ENCODE peak calls at places on chromosomes 1 and 21, in four cellular contexts. H is uterus, C is heart right ventricle, Q is astrocyte. R is an unnamed sample.

GRCh38 chr1:94866178-94866822 is 46.1 kb downstream of the SLC44A3 start:
- DNase-seq in H (no peak), C (no peak), Q (peak), R (peak)

GRCh38 chr21:33360871-33361602 is 36.3 kb downstream of the IFNAR1 start:
- DNase-seq in H (peak), C (peak), Q (peak), R (peak)

GRCh38 chr1:22673486-22674409 is 20.7 kb downstream of the C1QB start:
- DNase-seq in H (no peak), C (peak), Q (peak), R (peak)

GRCh38 chr1:84573481-84573966 is 716 bp downstream of the CTBS start:
- DNase-seq in H (no peak), C (no peak), Q (no peak), R (no peak)

GRCh38 chr1:61397915-61398314 is 315.6 kb downstream of the NFIA start:
- DNase-seq in H (no peak), C (no peak), Q (peak), R (no peak)

GRCh38 chr1:150516616-150517015 is 1.1 kb downstream of the FALEC start:
- DNase-seq in H (no peak), C (no peak), Q (no peak), R (no peak)

GRCh38 chr21:29025328-29025713 is 853 bp downstream of the USP16 start:
- DNase-seq in H (no peak), C (no peak), Q (peak), R (peak)

GRCh38 chr1:177897601-177898376 is 72.1 kb downstream of the SEC16B start:
- DNase-seq in H (no peak), C (no peak), Q (no peak), R (no peak)

GRCh38 chr21:38306407-38306806 is 49.6 kb downstream of the KCNJ15 start:
- DNase-seq in H (no peak), C (no peak), Q (peak), R (peak)

GRCh38 chr1:229627003-229627402 is 956 bp downstream of the URB2 start:
- DNase-seq in H (no peak), C (no peak), Q (no peak), R (no peak)

GRCh38 chr1:211715976-211716375 is 40.6 kb upstream of the NEK2 start:
- DNase-seq in H (no peak), C (no peak), Q (no peak), R (no peak)

GRCh38 chr1:151243683-151244216 is 10.8 kb upstream of the PSMD4 start:
- DNase-seq in H (no peak), C (no peak), Q (no peak), R (no peak)

GRCh38 chr1:152982076-152982475 is 1.8 kb upstream of the SPRR1A start:
- DNase-seq in H (no peak), C (no peak), Q (no peak), R (no peak)

GRCh38 chr1:51527144-51527543 is 8.1 kb upstream of the EPS15 start:
- DNase-seq in H (no peak), C (no peak), Q (no peak), R (no peak)

GRCh38 chr1:1435094-1435903 is at the start of gene VWA1:
- DNase-seq in H (peak), C (peak), Q (peak), R (no peak)

GRCh38 chr21:26011292-26011940 is 159.2 kb downstream of the APP start:
- DNase-seq in H (no peak), C (no peak), Q (no peak), R (no peak)

GRCh38 chr1:118711356-118711755 is 276.8 kb downstream of the TBX15 start:
- DNase-seq in H (no peak), C (no peak), Q (no peak), R (no peak)

GRCh38 chr1:111334169-111334568 is 43.5 kb downstream of the CHIA start:
- DNase-seq in H (no peak), C (no peak), Q (peak), R (peak)

GRCh38 chr1:30656171-30656940 is 67.0 kb downstream of the MATN1 start:
- DNase-seq in H (no peak), C (no peak), Q (no peak), R (no peak)

GRCh38 chr1:66944330-66945274 is 19.8 kb downstream of the MIER1 start:
- DNase-seq in H (peak), C (no peak), Q (peak), R (peak)

GRCh38 chr1:156704166-156704711 is 1.1 kb downstream of the CRABP2 start:
- DNase-seq in H (no peak), C (no peak), Q (no peak), R (no peak)

GRCh38 chr1:226104671-226105121 is 42.2 kb downstream of the H3-3A start:
- DNase-seq in H (no peak), C (no peak), Q (no peak), R (peak)

GRCh38 chr1:21607549-21608529 is 61.3 kb downstream of the RAP1GAP start:
- DNase-seq in H (peak), C (peak), Q (peak), R (peak)

GRCh38 chr1:115647507-115647906 is 5.7 kb downstream of the VANGL1 start:
- DNase-seq in H (no peak), C (no peak), Q (no peak), R (no peak)

GRCh38 chr1:204479387-204480136 is 15.0 kb downstream of the PIK3C2B start:
- DNase-seq in H (no peak), C (no peak), Q (no peak), R (no peak)

GRCh38 chr1:7781923-7782495 is 2.1 kb upstream of the PER3 start:
- DNase-seq in H (no peak), C (no peak), Q (no peak), R (no peak)
- TF ChIP-seq CTCF in H (no peak), C (no peak), Q (no peak), R (no peak)

GRCh38 chr1:101653482-101653946 is 343.2 kb downstream of the OLFM3 start:
- DNase-seq in H (no peak), C (no peak), Q (no peak), R (no peak)
- TF ChIP-seq CTCF in H (no peak), C (no peak), Q (peak), R (no peak)

DNA sequence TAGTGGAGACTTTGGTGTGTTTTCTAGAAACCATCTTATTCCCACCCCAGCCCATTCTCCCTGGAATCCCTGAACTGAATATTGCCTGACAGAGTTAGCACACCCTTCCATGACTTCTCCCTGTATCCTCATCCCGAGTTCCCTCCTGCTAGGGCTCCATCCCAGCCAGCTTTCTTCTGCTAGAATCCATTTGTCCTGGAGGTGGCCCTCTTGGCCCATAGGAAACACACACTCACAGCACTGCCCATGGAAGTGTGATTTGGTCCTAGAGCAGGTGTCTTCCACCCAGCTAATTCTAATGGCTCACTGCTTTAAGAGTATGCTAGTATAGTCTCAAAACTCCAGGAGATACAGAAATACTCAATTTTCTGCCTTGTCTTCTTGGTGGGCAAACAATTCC is 4.1 kb downstream of the KRTAP15-1 start:
- DNase-seq in H (no peak), C (peak), Q (no peak), R (no peak)
- TF ChIP-seq CTCF in H (no peak), C (peak), Q (no peak), R (no peak)

GRCh38 chr1:19798486-19799232 is 1.1 kb downstream of the TMCO4 start:
- DNase-seq in H (no peak), C (no peak), Q (no peak), R (no peak)

GRCh38 chr1:19793360-19794046 is 6.2 kb downstream of the TMCO4 start:
- DNase-seq in H (no peak), C (no peak), Q (no peak), R (no peak)

GRCh38 chr1:19797827-19798226 is 1.9 kb downstream of the TMCO4 start:
- DNase-seq in H (no peak), C (no peak), Q (no peak), R (no peak)

GRCh38 chr1:19792237-19793002 is 7.3 kb downstream of the TMCO4 start:
- DNase-seq in H (no peak), C (no peak), Q (no peak), R (no peak)

DNA sequence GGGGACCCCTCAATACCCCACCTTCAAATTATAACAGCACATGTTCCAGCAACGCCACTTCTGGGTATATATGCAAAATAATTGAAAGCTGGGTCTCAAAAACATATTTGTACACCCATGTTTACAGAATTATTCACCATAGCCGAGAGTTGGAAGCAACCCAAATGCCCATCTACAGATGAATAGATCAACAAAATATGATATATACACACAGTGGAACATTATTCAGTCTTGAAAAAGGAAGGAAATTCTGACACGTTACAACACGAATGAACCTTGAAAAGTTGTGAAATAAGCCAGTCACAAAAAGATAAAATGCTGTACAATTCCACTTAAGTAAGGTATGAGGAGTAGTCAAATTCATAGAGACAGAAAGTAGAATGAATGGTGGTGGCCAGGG is 5.1 kb downstream of the TMCO4 start:
- DNase-seq in H (no peak), C (no peak), Q (no peak), R (no peak)
- TF ChIP-seq CTCF in H (no peak), C (no peak), Q (no peak), R (no peak)